ENCODE peak calls at places on chromosomes 4 and X, in five cellular contexts. F is heart left ventricle, S is Peyer's patch, T is iris pigment epithelial cell, Z is AG04450. K is an unnamed sample.

GRCh38 chr4:136831553-136831952 is 700.7 kb downstream of the PCDH18 start:
- DNase-seq in S (no peak), F (no peak), Z (no peak), T (no peak), K (no peak)

GRCh38 chrX:253451-254297 is 27.5 kb upstream of the PLCXD1 start:
- DNase-seq in T (no peak), F (no peak), Z (no peak), S (no peak), K (no peak)

GRCh38 chr4:153131478-153132069 is 72.7 kb upstream of the TRIM2 start:
- DNase-seq in F (no peak), T (no peak), S (no peak), Z (no peak), K (no peak)

GRCh38 chr4:152074573-152074972 is 313.8 kb upstream of the GATB start:
- DNase-seq in Z (no peak), S (no peak), T (no peak), F (no peak), K (no peak)

GRCh38 chrX:9141496-9141895 is 107.6 kb upstream of the FAM9B start:
- DNase-seq in T (peak; percentile 48), F (no peak), S (no peak), Z (peak; percentile 34), K (no peak)

GRCh38 chr4:43277003-43277402 is 384.5 kb downstream of the GRXCR1 start:
- DNase-seq in T (peak; percentile 49), Z (no peak), F (no peak), S (no peak), K (no peak)

GRCh38 chr4:83071116-83071515 is 36.1 kb downstream of the COPS4 start:
- DNase-seq in F (no peak), S (no peak), T (peak; percentile 55), Z (no peak), K (no peak)

GRCh38 chrX:100979881-100980607 is 10.5 kb downstream of the ARL13A start:
- DNase-seq in Z (no peak), F (no peak), T (peak; percentile 4), S (no peak), K (no peak)

GRCh38 chrX:154458116-154458953 is at the start of gene PLXNA3:
- DNase-seq in F (peak; percentile 36), Z (no peak), S (peak; percentile 62), T (no peak), K (peak; percentile 72)

GRCh38 chrX:63275127-63275526 is 76.0 kb downstream of the SPIN4 start:
- DNase-seq in T (peak; percentile 9), Z (no peak), S (no peak), F (peak; percentile 5), K (no peak)

GRCh38 chr4:8838296-8838695 is 33.3 kb downstream of the HMX1 start:
- DNase-seq in Z (no peak), S (peak; percentile 6), F (no peak), T (no peak), K (no peak)

GRCh38 chrX:132231587-132231986 is 12.3 kb upstream of the RAP2C start:
- DNase-seq in F (no peak), Z (no peak), T (no peak), S (no peak), K (no peak)

GRCh38 chr4:98993419-98994071 is 2.0 kb upstream of the METAP1 start:
- DNase-seq in S (no peak), Z (no peak), T (no peak), F (no peak), K (no peak)

K was measured in sciatic nerve.